ENCODE peak calls at places on chromosomes 2 and 18, in ten cellular contexts. D is small intestine; P is CD8-positive, alpha-beta memory T cell; S is HCT116; H is fibroblast of lung; G is HepG2; A is stomach; F is astrocyte; T is heart left ventricle; M is cardiac muscle cell. W is an unnamed sample.

GRCh38 chr18:40672590-40672989 is 1282.4 kb upstream of the PIK3C3 start:
- DNase-seq in D (no peak), P (no peak), S (no peak), H (no peak), G (no peak), A (no peak), F (peak; percentile 59), T (no peak), M (no peak), W (no peak)

GRCh38 chr2:3493610-3493997 is 25.7 kb downstream of the ADI1 start:
- DNase-seq in D (no peak), P (no peak), S (no peak), H (peak; percentile 82), G (peak; percentile 72), A (no peak), F (peak; percentile 44), T (no peak), M (peak; percentile 68), W (peak; percentile 41)

GRCh38 chr2:172887280-172887679 is 151.6 kb downstream of the RAPGEF4 start:
- DNase-seq in D (no peak), P (no peak), S (no peak), H (no peak), G (no peak), A (no peak), F (no peak), T (no peak), M (no peak), W (no peak)

GRCh38 chr18:60935046-60935445 is 398.2 kb upstream of the CDH20 start:
- DNase-seq in D (no peak), P (no peak), S (no peak), H (peak; percentile 28), G (no peak), A (no peak), F (peak; percentile 53), T (no peak), M (no peak), W (no peak)

GRCh38 chr2:198973785-198974184 is 484.0 kb downstream of the SATB2 start:
- DNase-seq in D (no peak), P (no peak), S (no peak), H (no peak), G (no peak), A (no peak), F (no peak), T (no peak), M (no peak), W (no peak)

GRCh38 chr2:71930073-71930681 is 217.5 kb downstream of the CYP26B1 start:
- DNase-seq in D (peak; percentile 79), P (no peak), S (no peak), H (no peak), G (no peak), A (no peak), F (no peak), T (no peak), M (no peak), W (no peak)

GRCh38 chr18:7369006-7369405 is 138.1 kb downstream of the LRRC30 start:
- DNase-seq in D (no peak), P (no peak), S (no peak), H (no peak), G (no peak), A (no peak), F (no peak), T (no peak), M (no peak), W (no peak)

GRCh38 chr2:211181626-211182025 is 625.2 kb downstream of the CPS1 start:
- DNase-seq in D (peak; percentile 4), P (no peak), S (no peak), H (no peak), G (peak; percentile 4), A (no peak), F (peak; percentile 6), T (no peak), M (peak; percentile 20), W (no peak)

GRCh38 chr2:157596992-157597681 is 31.5 kb downstream of the ACVR1C start:
- DNase-seq in D (peak; percentile 24), P (peak; percentile 26), S (no peak), H (peak; percentile 10), G (no peak), A (peak; percentile 43), F (peak; percentile 1), T (no peak), M (peak; percentile 44), W (no peak)

GRCh38 chr2:30341500-30342267 is 105.4 kb upstream of the LCLAT1 start:
- DNase-seq in D (no peak), P (no peak), S (no peak), H (no peak), G (no peak), A (no peak), F (no peak), T (no peak), M (no peak), W (no peak)

GRCh38 chr2:71798266-71799012 is 345.1 kb downstream of the DYSF start:
- DNase-seq in D (peak; percentile 33), P (no peak), S (peak; percentile 34), H (peak; percentile 28), G (peak; percentile 61), A (no peak), F (peak; percentile 11), T (no peak), M (peak; percentile 71), W (no peak)

GRCh38 chr2:190947711-190948251 is 66.2 kb downstream of the STAT1 start:
- DNase-seq in D (peak; percentile 66), P (no peak), S (peak; percentile 49), H (peak; percentile 85), G (peak; percentile 51), A (no peak), F (peak; percentile 88), T (no peak), M (peak; percentile 33), W (no peak)

GRCh38 chr2:99801304-99801909 is 311.6 kb upstream of the REV1 start:
- DNase-seq in D (no peak), P (no peak), S (no peak), H (no peak), G (no peak), A (no peak), F (no peak), T (no peak), M (no peak), W (no peak)

GRCh38 chr2:188399159-188399558 is 107.5 kb downstream of the GULP1 start:
- DNase-seq in D (no peak), P (no peak), S (no peak), H (peak; percentile 26), G (no peak), A (no peak), F (peak; percentile 60), T (no peak), M (no peak), W (no peak)

GRCh38 chr18:64409511-64409910 is 260.6 kb upstream of the LINC00305 start:
- DNase-seq in D (peak; percentile 3), P (no peak), S (no peak), H (peak; percentile 5), G (no peak), A (no peak), F (no peak), T (no peak), M (peak; percentile 56), W (no peak)

GRCh38 chr18:64419156-64419555 is 270.3 kb upstream of the LINC00305 start:
- DNase-seq in D (no peak), P (no peak), S (no peak), H (no peak), G (no peak), A (no peak), F (no peak), T (no peak), M (no peak), W (no peak)

GRCh38 chr18:64410685-64411084 is 261.8 kb upstream of the LINC00305 start:
- DNase-seq in D (no peak), P (no peak), S (no peak), H (no peak), G (no peak), A (no peak), F (no peak), T (no peak), M (no peak), W (no peak)

GRCh38 chr18:64416990-64417389 is 268.1 kb upstream of the LINC00305 start:
- DNase-seq in D (no peak), P (no peak), S (no peak), H (no peak), G (no peak), A (no peak), F (no peak), T (no peak), M (no peak), W (no peak)

DNA sequence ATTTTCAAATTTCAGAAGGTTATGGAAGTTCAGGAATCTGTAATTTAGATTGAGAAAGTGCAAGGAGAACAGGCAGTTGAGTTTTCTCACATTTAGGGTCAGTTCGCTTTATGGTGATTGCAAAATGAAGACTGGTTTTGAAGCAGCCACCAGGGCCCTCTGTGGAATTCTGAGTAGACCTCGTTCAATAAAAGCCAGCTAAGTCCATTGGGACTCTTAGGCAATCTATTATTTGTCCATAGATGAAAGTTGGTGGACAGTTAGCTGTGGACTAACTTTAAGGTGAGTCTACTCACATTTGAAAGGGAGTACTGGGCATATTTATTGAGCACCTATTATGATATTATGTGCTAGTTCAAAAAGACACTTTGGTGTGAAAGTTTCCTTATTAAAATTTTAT is 266.3 kb upstream of the LINC00305 start:
- DNase-seq in D (no peak), P (no peak), S (no peak), H (no peak), G (no peak), A (no peak), F (no peak), T (no peak), M (no peak), W (no peak)
- H3K27ac ChIP-seq in D (no peak overlapping the region), P (no peak overlapping the region), S (no peak overlapping the region), H (no peak overlapping the region), G (no peak overlapping the region), A (no peak overlapping the region), F (no peak overlapping the region), T (no peak overlapping the region), M (no peak overlapping the region), W (no peak overlapping the region)

GRCh38 chr18:51726614-51727013 is 529.1 kb upstream of the MEX3C start:
- DNase-seq in D (no peak), P (no peak), S (no peak), H (no peak), G (no peak), A (no peak), F (no peak), T (no peak), M (no peak), W (no peak)
- H3K4me1 ChIP-seq in D (no peaks in the 10 kb centered on the region), P (no peaks in the 10 kb centered on the region), S (no peaks in the 10 kb centered on the region), H (no peaks in the 10 kb centered on the region), G (no peaks in the 10 kb centered on the region), A (no peaks in the 10 kb centered on the region), F (no peaks in the 10 kb centered on the region), T (no peaks in the 10 kb centered on the region), M (no peaks in the 10 kb centered on the region), W (no peaks in the 10 kb centered on the region)

GRCh38 chr2:2188344-2189111 is 142.5 kb downstream of the MYT1L start:
- DNase-seq in D (no peak), P (no peak), S (no peak), H (no peak), G (no peak), A (no peak), F (no peak), T (no peak), M (no peak), W (no peak)
- H3K9me3 ChIP-seq in D (no peaks in the 10 kb centered on the region), P (no peaks in the 10 kb centered on the region), S (no peaks in the 10 kb centered on the region), H (no peaks in the 10 kb centered on the region), G (no peaks in the 10 kb centered on the region), A (no peaks in the 10 kb centered on the region), F (no peaks in the 10 kb centered on the region), T (no peaks in the 10 kb centered on the region), M (no peaks in the 10 kb centered on the region), W (no peaks in the 10 kb centered on the region)

DNA sequence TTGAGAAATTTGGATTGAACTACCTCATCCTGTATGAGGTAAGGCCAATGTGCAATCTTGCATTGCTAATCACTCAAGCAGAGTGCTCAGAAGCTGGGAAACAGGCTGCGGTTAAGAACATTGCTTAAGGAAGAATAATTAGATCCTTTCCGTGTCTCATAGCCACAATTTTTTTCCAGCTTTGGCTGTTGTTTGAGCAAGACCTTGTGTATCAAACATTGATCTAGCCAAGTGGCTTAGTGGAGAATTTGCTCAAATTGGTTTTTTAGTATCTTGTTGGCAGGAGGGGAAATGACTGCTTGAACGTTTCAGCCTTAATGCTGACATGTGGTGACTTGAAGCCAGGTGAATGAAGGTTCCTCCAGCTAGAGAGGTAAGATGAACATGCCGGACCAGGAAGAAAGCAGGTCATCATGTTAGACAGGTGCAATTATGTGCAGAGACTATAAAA is 98.7 kb upstream of the CYP1B1 start:
- DNase-seq in D (no peak), P (no peak), S (no peak), H (peak; percentile 99), G (no peak), A (no peak), F (peak; percentile 100), T (no peak), M (no peak), W (peak; percentile 61)
- H3K27ac ChIP-seq in D (no peak overlapping the region), P (no peak overlapping the region), S (no peak overlapping the region), H (peak overlapping the region; percentile 2), G (no peak overlapping the region), A (peak overlapping the region; percentile 82), F (peak overlapping the region; percentile 71), T (no peak overlapping the region), M (no peak overlapping the region), W (peak overlapping the region; percentile 83)